ENCODE peak calls at places on chromosomes 12 and 14, in seven cellular contexts. H, L, U, E, Z, R and N are unnamed samples.

GRCh38 chr14:51079489-51079888 is 15.4 kb downstream of the TRIM9 start:
- DNase-seq in H (no peak), L (no peak), U (no peak), E (no peak), Z (no peak), R (peak; percentile 24), N (no peak)

GRCh38 chr14:97456958-97457357 is 659.8 kb downstream of the VRK1 start:
- DNase-seq in H (no peak), L (no peak), U (no peak), E (no peak), Z (no peak), R (no peak), N (no peak)

GRCh38 chr14:64508215-64508776 is 3.7 kb downstream of the ZBTB1 start:
- DNase-seq in H (no peak), L (no peak), U (no peak), E (no peak), Z (no peak), R (no peak), N (no peak)

GRCh38 chr12:546920-547845 is 87.4 kb downstream of the B4GALNT3 start:
- DNase-seq in H (peak; percentile 74), L (peak; percentile 34), U (no peak), E (peak; percentile 33), Z (peak; percentile 80), R (peak; percentile 96), N (peak; percentile 75)

GRCh38 chr14:26905219-26905618 is 307.4 kb upstream of the NOVA1 start:
- DNase-seq in H (no peak), L (no peak), U (no peak), E (no peak), Z (no peak), R (no peak), N (no peak)

GRCh38 chr12:95848575-95849388 is 10.0 kb upstream of the SNRPF start:
- DNase-seq in H (peak; percentile 78), L (no peak), U (no peak), E (peak; percentile 51), Z (no peak), R (peak; percentile 47), N (peak; percentile 56)

GRCh38 chr12:117090816-117091711 is 8.2 kb downstream of the TESC start:
- DNase-seq in H (no peak), L (no peak), U (no peak), E (peak; percentile 94), Z (peak; percentile 33), R (no peak), N (no peak)

GRCh38 chr14:35285168-35285990 is 6.8 kb upstream of the PSMA6 start:
- DNase-seq in H (no peak), L (no peak), U (peak; percentile 77), E (no peak), Z (no peak), R (no peak), N (no peak)

GRCh38 chr12:25058012-25058411 is 109.1 kb upstream of the BCAT1 start:
- DNase-seq in H (no peak), L (no peak), U (no peak), E (no peak), Z (no peak), R (no peak), N (no peak)

GRCh38 chr14:98958048-98959031 is 313.7 kb downstream of the BCL11B start:
- DNase-seq in H (no peak), L (no peak), U (no peak), E (no peak), Z (no peak), R (no peak), N (no peak)

GRCh38 chr12:113073586-113073985 is 17.1 kb downstream of the DTX1 start:
- DNase-seq in H (no peak), L (no peak), U (no peak), E (no peak), Z (no peak), R (no peak), N (no peak)

GRCh38 chr14:101781240-101782061 is 19.9 kb downstream of the PPP2R5C start:
- DNase-seq in H (no peak), L (no peak), U (no peak), E (no peak), Z (no peak), R (peak; percentile 79), N (peak; percentile 25)

GRCh38 chr12:62191747-62192485 is 68.3 kb upstream of the USP15 start:
- DNase-seq in H (peak; percentile 16), L (no peak), U (no peak), E (no peak), Z (no peak), R (peak; percentile 15), N (peak; percentile 49)

DNA sequence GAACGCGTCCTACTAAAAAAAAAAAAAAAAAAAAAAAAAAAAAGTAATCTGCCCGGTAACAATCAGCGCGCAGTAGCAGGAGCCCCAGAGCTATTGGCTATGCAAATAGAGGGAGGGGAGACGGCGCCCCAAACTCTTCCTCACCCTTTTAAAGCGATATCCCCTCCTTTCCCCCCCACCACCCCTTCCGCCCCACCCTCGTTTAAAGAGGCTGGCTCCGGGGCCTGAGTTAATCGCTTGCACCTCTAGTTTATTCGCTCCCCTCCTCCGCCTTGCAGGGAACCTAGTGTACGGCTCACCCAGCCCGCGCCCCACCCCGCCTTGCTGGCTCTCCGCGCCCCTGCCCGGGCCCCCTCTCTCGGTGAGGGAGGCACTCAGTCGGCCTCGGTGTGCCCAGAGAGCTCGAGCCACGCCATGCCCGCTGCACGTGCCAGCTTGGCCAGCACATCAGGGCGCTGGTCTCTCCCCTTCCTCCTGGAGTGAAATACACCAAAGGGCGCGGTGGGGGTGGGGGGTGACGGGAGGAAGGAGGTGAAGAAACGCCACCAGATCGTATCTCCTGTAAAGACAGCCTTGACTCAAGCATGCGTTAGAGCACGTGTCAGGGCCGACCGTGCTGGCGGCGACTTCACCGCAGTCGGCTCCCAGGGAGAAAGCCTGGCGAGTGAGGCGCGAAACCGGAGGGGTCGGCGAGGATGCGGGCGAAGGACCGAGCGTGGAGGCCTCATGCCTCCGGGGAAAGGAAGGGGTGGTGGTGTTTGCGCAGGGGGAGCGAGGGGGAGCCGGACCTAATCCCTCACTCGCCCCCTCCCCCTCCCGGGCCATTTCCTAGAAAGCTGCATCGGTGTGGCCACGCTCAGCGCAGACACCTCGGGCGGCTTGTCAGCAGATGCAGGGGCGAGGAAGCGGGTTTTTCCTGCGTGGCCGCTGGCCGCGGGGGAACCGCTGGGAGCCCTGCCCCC is 1.3 kb upstream of the CCND2 start:
- DNase-seq in H (no peak), L (no peak), U (peak; percentile 43), E (no peak), Z (peak; percentile 85), R (peak; percentile 65), N (peak; percentile 94)
- TF ChIP-seq REST in H (no peak), L (no peak), U (no peak), E (no peak), Z (no peak), R (no peak), N (no peak)

DNA sequence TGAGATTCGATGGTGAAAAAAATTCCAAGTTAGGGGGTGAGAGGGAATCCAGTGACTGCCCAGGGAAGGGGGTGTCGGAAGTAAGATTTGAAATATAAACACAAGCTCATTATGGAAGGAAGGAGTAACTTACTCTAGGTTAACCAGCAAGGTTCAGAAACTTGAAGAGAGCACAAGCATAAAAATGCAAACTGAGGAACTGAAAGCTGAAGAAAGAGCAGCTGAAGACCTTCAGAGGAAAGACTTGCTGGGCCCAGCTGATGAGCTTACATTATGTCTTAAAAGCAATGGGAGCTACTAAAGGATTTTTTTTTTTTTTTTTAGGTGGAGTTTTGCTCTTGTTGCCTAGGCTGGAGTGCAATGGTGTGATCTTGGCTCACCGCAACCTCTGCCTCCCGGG is 189.7 kb upstream of the GRIN2B start:
- DNase-seq in H (no peak), L (no peak), U (no peak), E (no peak), Z (no peak), R (no peak), N (no peak)
- H3K27ac ChIP-seq in H (no peak overlapping the region), L (no peak overlapping the region), U (no peak overlapping the region), E (no peak overlapping the region), Z (no peak overlapping the region), R (no peak overlapping the region), N (no peak overlapping the region)

GRCh38 chr14:54927551-54927950 is 24.9 kb upstream of the GCH1 start:
- DNase-seq in H (no peak), L (no peak), U (no peak), E (no peak), Z (no peak), R (no peak), N (no peak)
- TF ChIP-seq REST in H (no peak), L (no peak), U (no peak), E (no peak), Z (no peak), R (no peak), N (no peak)

GRCh38 chr14:91400696-91401095 is 16.9 kb downstream of the CCDC88C start:
- DNase-seq in H (no peak), L (no peak), U (no peak), E (no peak), Z (no peak), R (no peak), N (no peak)

GRCh38 chr14:91401751-91402150 is 15.9 kb downstream of the CCDC88C start:
- DNase-seq in H (no peak), L (no peak), U (no peak), E (no peak), Z (no peak), R (no peak), N (no peak)

GRCh38 chr14:91399868-91400640 is 17.6 kb downstream of the CCDC88C start:
- DNase-seq in H (no peak), L (no peak), U (no peak), E (no peak), Z (no peak), R (no peak), N (peak; percentile 60)

GRCh38 chr14:91403069-91403600 is 14.5 kb downstream of the CCDC88C start:
- DNase-seq in H (no peak), L (no peak), U (no peak), E (no peak), Z (no peak), R (peak; percentile 54), N (peak; percentile 30)

GRCh38 chr14:91402278-91403068 is 15.1 kb downstream of the CCDC88C start:
- DNase-seq in H (no peak), L (no peak), U (no peak), E (no peak), Z (peak; percentile 89), R (no peak), N (no peak)
- H3K27ac ChIP-seq in H (no peak overlapping the region), L (no peak overlapping the region), U (peak overlapping the region; percentile 16), E (no peak overlapping the region), Z (peak overlapping the region; percentile 97), R (no peak overlapping the region), N (peak overlapping the region; percentile 53)

GRCh38 chr12:89542912-89543592 is 17.2 kb upstream of the POC1B start:
- DNase-seq in H (peak; percentile 89), L (peak; percentile 77), U (no peak), E (peak; percentile 73), Z (peak; percentile 89), R (peak; percentile 63), N (peak; percentile 97)
- TF ChIP-seq REST in H (no peak), L (no peak), U (no peak), E (no peak), Z (no peak), R (no peak), N (no peak)

GRCh38 chr14:59246566-59246965 is 58.1 kb downstream of the DAAM1 start:
- DNase-seq in H (no peak), L (no peak), U (no peak), E (no peak), Z (no peak), R (no peak), N (no peak)
- H3K27ac ChIP-seq in H (no peak overlapping the region), L (no peak overlapping the region), U (no peak overlapping the region), E (no peak overlapping the region), Z (no peak overlapping the region), R (no peak overlapping the region), N (no peak overlapping the region)

GRCh38 chr12:102811125-102811737 is 105.8 kb downstream of the PAH start:
- DNase-seq in H (peak; percentile 51), L (peak; percentile 12), U (no peak), E (peak; percentile 18), Z (peak; percentile 57), R (peak; percentile 17), N (peak; percentile 82)
- TF ChIP-seq REST in H (no peak), L (no peak), U (no peak), E (no peak), Z (no peak), R (no peak), N (no peak)